ENCODE peak calls at places on chromosome 20, in nine cellular contexts. One of them, this sample, is unnamed.

GRCh38 chr20:41428285-41428684 is 61.7 kb upstream of the EMILIN3 start:
- DNase-seq in uterus: no peak
- DNase-seq in kidney epithelial cell: peak
- DNase-seq in astrocyte of the spinal cord: peak
- DNase-seq in GM23338: no peak
- DNase-seq in sigmoid colon: no peak
- DNase-seq in psoas muscle: no peak
- DNase-seq in neural crest cell: no peak
- DNase-seq in choroid plexus epithelial cell: peak
- DNase-seq in this sample: no peak

GRCh38 chr20:41697861-41698559 is 79.8 kb upstream of the CHD6 start:
- DNase-seq in uterus: no peak
- DNase-seq in kidney epithelial cell: no peak
- DNase-seq in astrocyte of the spinal cord: peak
- DNase-seq in GM23338: peak
- DNase-seq in sigmoid colon: no peak
- DNase-seq in psoas muscle: no peak
- DNase-seq in neural crest cell: no peak
- DNase-seq in choroid plexus epithelial cell: peak
- DNase-seq in this sample: no peak

GRCh38 chr20:59159822-59160740 is 3.5 kb upstream of the ZNF831 start:
- DNase-seq in uterus: no peak
- DNase-seq in kidney epithelial cell: no peak
- DNase-seq in astrocyte of the spinal cord: no peak
- DNase-seq in GM23338: no peak
- DNase-seq in sigmoid colon: no peak
- DNase-seq in psoas muscle: no peak
- DNase-seq in neural crest cell: no peak
- DNase-seq in choroid plexus epithelial cell: no peak
- DNase-seq in this sample: no peak

GRCh38 chr20:4444404-4444803 is 277.3 kb upstream of the PRND start:
- DNase-seq in uterus: no peak
- DNase-seq in kidney epithelial cell: no peak
- DNase-seq in astrocyte of the spinal cord: peak
- DNase-seq in GM23338: no peak
- DNase-seq in sigmoid colon: no peak
- DNase-seq in psoas muscle: no peak
- DNase-seq in neural crest cell: no peak
- DNase-seq in choroid plexus epithelial cell: no peak
- DNase-seq in this sample: no peak

GRCh38 chr20:22825076-22825475 is 210.0 kb upstream of the SSTR4 start:
- DNase-seq in uterus: no peak
- DNase-seq in kidney epithelial cell: no peak
- DNase-seq in astrocyte of the spinal cord: no peak
- DNase-seq in GM23338: no peak
- DNase-seq in sigmoid colon: no peak
- DNase-seq in psoas muscle: no peak
- DNase-seq in neural crest cell: no peak
- DNase-seq in choroid plexus epithelial cell: peak
- DNase-seq in this sample: no peak

GRCh38 chr20:1830240-1830639 is 65.0 kb upstream of the SIRPA start:
- DNase-seq in uterus: no peak
- DNase-seq in kidney epithelial cell: peak
- DNase-seq in astrocyte of the spinal cord: peak
- DNase-seq in GM23338: no peak
- DNase-seq in sigmoid colon: no peak
- DNase-seq in psoas muscle: peak
- DNase-seq in neural crest cell: no peak
- DNase-seq in choroid plexus epithelial cell: peak
- DNase-seq in this sample: no peak

GRCh38 chr20:59819496-59820203 is 113.8 kb downstream of the SYCP2 start:
- DNase-seq in uterus: no peak
- DNase-seq in kidney epithelial cell: no peak
- DNase-seq in astrocyte of the spinal cord: no peak
- DNase-seq in GM23338: no peak
- DNase-seq in sigmoid colon: no peak
- DNase-seq in psoas muscle: no peak
- DNase-seq in neural crest cell: no peak
- DNase-seq in choroid plexus epithelial cell: no peak
- DNase-seq in this sample: no peak

GRCh38 chr20:2658414-2659354 is 5.3 kb downstream of the IDH3B start:
- DNase-seq in uterus: no peak
- DNase-seq in kidney epithelial cell: no peak
- DNase-seq in astrocyte of the spinal cord: no peak
- DNase-seq in GM23338: peak
- DNase-seq in sigmoid colon: no peak
- DNase-seq in psoas muscle: no peak
- DNase-seq in neural crest cell: no peak
- DNase-seq in choroid plexus epithelial cell: no peak
- DNase-seq in this sample: no peak

GRCh38 chr20:3158968-3159431 is 665 bp downstream of the FASTKD5 start:
- DNase-seq in uterus: no peak
- DNase-seq in kidney epithelial cell: no peak
- DNase-seq in astrocyte of the spinal cord: no peak
- DNase-seq in GM23338: peak
- DNase-seq in sigmoid colon: no peak
- DNase-seq in psoas muscle: no peak
- DNase-seq in neural crest cell: no peak
- DNase-seq in choroid plexus epithelial cell: peak
- DNase-seq in this sample: no peak

GRCh38 chr20:56249244-56249955 is 868 bp downstream of the MC3R start:
- DNase-seq in uterus: no peak
- DNase-seq in kidney epithelial cell: no peak
- DNase-seq in astrocyte of the spinal cord: no peak
- DNase-seq in GM23338: peak
- DNase-seq in sigmoid colon: no peak
- DNase-seq in psoas muscle: peak
- DNase-seq in neural crest cell: peak
- DNase-seq in choroid plexus epithelial cell: no peak
- DNase-seq in this sample: peak

GRCh38 chr20:2751868-2752630 is 48.4 kb downstream of the CPXM1 start:
- DNase-seq in uterus: no peak
- DNase-seq in kidney epithelial cell: no peak
- DNase-seq in astrocyte of the spinal cord: no peak
- DNase-seq in GM23338: no peak
- DNase-seq in sigmoid colon: peak
- DNase-seq in psoas muscle: no peak
- DNase-seq in neural crest cell: no peak
- DNase-seq in choroid plexus epithelial cell: no peak
- DNase-seq in this sample: no peak

GRCh38 chr20:286508-286907 is 4.0 kb downstream of the C20orf96 start:
- DNase-seq in uterus: no peak
- DNase-seq in kidney epithelial cell: no peak
- DNase-seq in astrocyte of the spinal cord: no peak
- DNase-seq in GM23338: no peak
- DNase-seq in sigmoid colon: no peak
- DNase-seq in psoas muscle: no peak
- DNase-seq in neural crest cell: no peak
- DNase-seq in choroid plexus epithelial cell: no peak
- DNase-seq in this sample: no peak

GRCh38 chr20:8805737-8806442 is 263.0 kb upstream of the PLCB4 start:
- DNase-seq in uterus: no peak
- DNase-seq in kidney epithelial cell: no peak
- DNase-seq in astrocyte of the spinal cord: no peak
- DNase-seq in GM23338: no peak
- DNase-seq in sigmoid colon: no peak
- DNase-seq in psoas muscle: no peak
- DNase-seq in neural crest cell: no peak
- DNase-seq in choroid plexus epithelial cell: no peak
- DNase-seq in this sample: no peak

GRCh38 chr20:16027710-16028109 is 545.5 kb downstream of the KIF16B start:
- DNase-seq in uterus: no peak
- DNase-seq in kidney epithelial cell: no peak
- DNase-seq in astrocyte of the spinal cord: no peak
- DNase-seq in GM23338: peak
- DNase-seq in sigmoid colon: no peak
- DNase-seq in psoas muscle: no peak
- DNase-seq in neural crest cell: no peak
- DNase-seq in choroid plexus epithelial cell: no peak
- DNase-seq in this sample: no peak

GRCh38 chr20:59441860-59442810 is 141.7 kb downstream of the EDN3 start:
- DNase-seq in uterus: no peak
- DNase-seq in kidney epithelial cell: no peak
- DNase-seq in astrocyte of the spinal cord: no peak
- DNase-seq in GM23338: no peak
- DNase-seq in sigmoid colon: peak
- DNase-seq in psoas muscle: no peak
- DNase-seq in neural crest cell: no peak
- DNase-seq in choroid plexus epithelial cell: no peak
- DNase-seq in this sample: no peak

GRCh38 chr20:62025394-62025793 is 40.3 kb downstream of the TAF4 start:
- DNase-seq in uterus: no peak
- DNase-seq in kidney epithelial cell: no peak
- DNase-seq in astrocyte of the spinal cord: no peak
- DNase-seq in GM23338: no peak
- DNase-seq in sigmoid colon: no peak
- DNase-seq in psoas muscle: no peak
- DNase-seq in neural crest cell: no peak
- DNase-seq in choroid plexus epithelial cell: no peak
- DNase-seq in this sample: no peak

GRCh38 chr20:45835230-45836224 is 1.9 kb downstream of the SNX21 start:
- DNase-seq in uterus: no peak
- DNase-seq in kidney epithelial cell: no peak
- DNase-seq in astrocyte of the spinal cord: peak
- DNase-seq in GM23338: no peak
- DNase-seq in sigmoid colon: peak
- DNase-seq in psoas muscle: peak
- DNase-seq in neural crest cell: no peak
- DNase-seq in choroid plexus epithelial cell: no peak
- DNase-seq in this sample: no peak

GRCh38 chr20:44038681-44039123 is 124.0 kb downstream of the TOX2 start:
- DNase-seq in uterus: no peak
- DNase-seq in kidney epithelial cell: no peak
- DNase-seq in astrocyte of the spinal cord: no peak
- DNase-seq in GM23338: no peak
- DNase-seq in sigmoid colon: peak
- DNase-seq in psoas muscle: no peak
- DNase-seq in neural crest cell: no peak
- DNase-seq in choroid plexus epithelial cell: no peak
- DNase-seq in this sample: peak
- TF ChIP-seq CTCF in uterus: no peak
- TF ChIP-seq CTCF in kidney epithelial cell: no peak
- TF ChIP-seq CTCF in astrocyte of the spinal cord: no peak
- TF ChIP-seq CTCF in GM23338: no peak
- TF ChIP-seq CTCF in sigmoid colon: no peak
- TF ChIP-seq CTCF in psoas muscle: no peak
- TF ChIP-seq CTCF in neural crest cell: no peak
- TF ChIP-seq CTCF in choroid plexus epithelial cell: no peak
- TF ChIP-seq CTCF in this sample: no peak

GRCh38 chr20:44643596-44644383 is 7.7 kb downstream of the ADA start:
- DNase-seq in uterus: peak
- DNase-seq in kidney epithelial cell: peak
- DNase-seq in astrocyte of the spinal cord: peak
- DNase-seq in GM23338: peak
- DNase-seq in sigmoid colon: peak
- DNase-seq in psoas muscle: peak
- DNase-seq in neural crest cell: no peak
- DNase-seq in choroid plexus epithelial cell: peak
- DNase-seq in this sample: no peak

GRCh38 chr20:44640522-44640921 is 11.0 kb downstream of the ADA start:
- DNase-seq in uterus: no peak
- DNase-seq in kidney epithelial cell: no peak
- DNase-seq in astrocyte of the spinal cord: no peak
- DNase-seq in GM23338: no peak
- DNase-seq in sigmoid colon: no peak
- DNase-seq in psoas muscle: no peak
- DNase-seq in neural crest cell: no peak
- DNase-seq in choroid plexus epithelial cell: no peak
- DNase-seq in this sample: no peak

GRCh38 chr20:44641305-44641704 is 10.2 kb downstream of the ADA start:
- DNase-seq in uterus: no peak
- DNase-seq in kidney epithelial cell: no peak
- DNase-seq in astrocyte of the spinal cord: no peak
- DNase-seq in GM23338: no peak
- DNase-seq in sigmoid colon: no peak
- DNase-seq in psoas muscle: no peak
- DNase-seq in neural crest cell: no peak
- DNase-seq in choroid plexus epithelial cell: no peak
- DNase-seq in this sample: no peak

GRCh38 chr20:44643154-44643519 is 8.4 kb downstream of the ADA start:
- DNase-seq in uterus: no peak
- DNase-seq in kidney epithelial cell: no peak
- DNase-seq in astrocyte of the spinal cord: no peak
- DNase-seq in GM23338: no peak
- DNase-seq in sigmoid colon: no peak
- DNase-seq in psoas muscle: no peak
- DNase-seq in neural crest cell: no peak
- DNase-seq in choroid plexus epithelial cell: no peak
- DNase-seq in this sample: no peak

GRCh38 chr20:44642203-44643153 is 9.0 kb downstream of the ADA start:
- DNase-seq in uterus: peak
- DNase-seq in kidney epithelial cell: peak
- DNase-seq in astrocyte of the spinal cord: peak
- DNase-seq in GM23338: peak
- DNase-seq in sigmoid colon: peak
- DNase-seq in psoas muscle: peak
- DNase-seq in neural crest cell: no peak
- DNase-seq in choroid plexus epithelial cell: peak
- DNase-seq in this sample: no peak
- TF ChIP-seq CTCF in uterus: no peak
- TF ChIP-seq CTCF in kidney epithelial cell: no peak
- TF ChIP-seq CTCF in astrocyte of the spinal cord: no peak
- TF ChIP-seq CTCF in GM23338: peak
- TF ChIP-seq CTCF in sigmoid colon: no peak
- TF ChIP-seq CTCF in psoas muscle: no peak
- TF ChIP-seq CTCF in neural crest cell: no peak
- TF ChIP-seq CTCF in choroid plexus epithelial cell: no peak
- TF ChIP-seq CTCF in this sample: no peak

GRCh38 chr20:6416371-6416770 is 293.5 kb upstream of the FERMT1 start:
- DNase-seq in uterus: no peak
- DNase-seq in kidney epithelial cell: no peak
- DNase-seq in astrocyte of the spinal cord: no peak
- DNase-seq in GM23338: peak
- DNase-seq in sigmoid colon: no peak
- DNase-seq in psoas muscle: no peak
- DNase-seq in neural crest cell: no peak
- DNase-seq in choroid plexus epithelial cell: no peak
- DNase-seq in this sample: no peak
- TF ChIP-seq CTCF in uterus: no peak
- TF ChIP-seq CTCF in kidney epithelial cell: no peak
- TF ChIP-seq CTCF in astrocyte of the spinal cord: no peak
- TF ChIP-seq CTCF in GM23338: peak
- TF ChIP-seq CTCF in sigmoid colon: no peak
- TF ChIP-seq CTCF in psoas muscle: no peak
- TF ChIP-seq CTCF in neural crest cell: peak
- TF ChIP-seq CTCF in choroid plexus epithelial cell: no peak
- TF ChIP-seq CTCF in this sample: no peak

GRCh38 chr20:50788045-50788867 is 6.6 kb upstream of the BCAS4 start:
- DNase-seq in uterus: peak
- DNase-seq in kidney epithelial cell: no peak
- DNase-seq in astrocyte of the spinal cord: peak
- DNase-seq in GM23338: no peak
- DNase-seq in sigmoid colon: peak
- DNase-seq in psoas muscle: no peak
- DNase-seq in neural crest cell: no peak
- DNase-seq in choroid plexus epithelial cell: peak
- DNase-seq in this sample: no peak
- TF ChIP-seq CTCF in uterus: peak
- TF ChIP-seq CTCF in kidney epithelial cell: peak
- TF ChIP-seq CTCF in astrocyte of the spinal cord: peak
- TF ChIP-seq CTCF in GM23338: peak
- TF ChIP-seq CTCF in sigmoid colon: no peak
- TF ChIP-seq CTCF in psoas muscle: peak
- TF ChIP-seq CTCF in neural crest cell: peak
- TF ChIP-seq CTCF in choroid plexus epithelial cell: peak
- TF ChIP-seq CTCF in this sample: no peak